ENCODE peak calls at places on chromosome X, in four cellular contexts. B is Peyer's patch, F is psoas muscle, G is astrocyte. J is an unnamed sample. For H3K36me3, the result is how much of the 10 kb centered on the place peaks cover.

GRCh38 chrX:48045410-48046311 is 25.8 kb downstream of the ZNF630 start:
- DNase-seq in F (peak), B (no peak), G (peak), J (no peak)

GRCh38 chrX:13750204-13750603 is 15.7 kb downstream of the OFD1 start:
- DNase-seq in G (peak), F (no peak), B (no peak), J (no peak)

GRCh38 chrX:119236599-119237525 is 777 bp downstream of the PGRMC1 start:
- DNase-seq in B (peak), F (peak), G (peak), J (no peak)

GRCh38 chrX:120306640-120307039 is 4.6 kb downstream of the TMEM255A start:
- DNase-seq in G (no peak), F (no peak), B (no peak), J (no peak)

GRCh38 chrX:43175428-43175827 is 397.5 kb upstream of the PPP1R2C start:
- DNase-seq in B (no peak), F (no peak), G (no peak), J (no peak)

GRCh38 chrX:54413753-54414152 is 26.5 kb upstream of the TSR2 start:
- DNase-seq in F (no peak), G (no peak), B (no peak), J (no peak)

GRCh38 chrX:32483534-32484136 is 727.7 kb downstream of the DMD start:
- DNase-seq in B (no peak), F (no peak), G (no peak), J (no peak)

GRCh38 chrX:132022115-132022862 is 813 bp upstream of the STK26 start:
- DNase-seq in G (no peak), B (no peak), F (no peak), J (no peak)

GRCh38 chrX:38154818-38155217 is 65.9 kb downstream of the SRPX start:
- DNase-seq in F (no peak), G (no peak), B (no peak), J (no peak)

GRCh38 chrX:93977641-93978040 is 303.6 kb downstream of the FAM133A start:
- DNase-seq in B (no peak), F (no peak), G (no peak), J (no peak)

GRCh38 chrX:67545772-67546495 is 2.1 kb downstream of the AR start:
- DNase-seq in G (no peak), B (no peak), F (peak), J (no peak)

GRCh38 chrX:30593435-30594200 is 16.1 kb upstream of the TASL start:
- DNase-seq in B (peak), F (no peak), G (no peak), J (no peak)

GRCh38 chrX:68724531-68725020 is 77.1 kb downstream of the STARD8 start:
- DNase-seq in F (no peak), B (no peak), G (no peak), J (no peak)

GRCh38 chrX:148049441-148049840 is 68.3 kb downstream of the FMR1NB start:
- DNase-seq in G (peak), F (no peak), B (no peak), J (no peak)

GRCh38 chrX:3669841-3670240 is 43.6 kb downstream of the PRKX start:
- DNase-seq in B (no peak), G (no peak), F (no peak), J (no peak)

GRCh38 chrX:45714864-45715263 is 514.2 kb upstream of the DIPK2B start:
- DNase-seq in F (no peak), G (peak), B (no peak), J (peak)

GRCh38 chrX:106692425-106693075 is 34.0 kb upstream of the RNF128 start:
- DNase-seq in B (no peak), G (no peak), F (no peak), J (no peak)

GRCh38 chrX:63525491-63525890 is 174.4 kb upstream of the SPIN4 start:
- DNase-seq in G (no peak), F (no peak), B (no peak), J (no peak)

GRCh38 chrX:95885074-95885473 is 799.6 kb upstream of the DIAPH2 start:
- DNase-seq in F (no peak), G (peak), B (no peak), J (no peak)

GRCh38 chrX:20974326-20974725 is 399.9 kb upstream of the CNKSR2 start:
- DNase-seq in G (no peak), B (no peak), F (no peak), J (no peak)

GRCh38 chrX:22135171-22135711 is 103.1 kb downstream of the PHEX start:
- DNase-seq in F (no peak), B (no peak), G (peak), J (peak)

GRCh38 chrX:75522565-75523411 is at the start of gene ZDHHC15:
- DNase-seq in G (peak), F (peak), B (no peak), J (peak)

GRCh38 chrX:102345916-102346315 is 93.9 kb downstream of the NXF2B start:
- DNase-seq in B (peak), G (peak), F (peak), J (no peak)

GRCh38 chrX:70433848-70434351 is 10.7 kb upstream of the DLG3 start:
- DNase-seq in B (peak), F (peak), G (peak), J (no peak)

GRCh38 chrX:120755066-120755846 is 120.4 kb downstream of the CT47B1 start:
- DNase-seq in F (no peak), G (no peak), B (peak), J (no peak)

GRCh38 chrX:131792789-131793462 is 230.2 kb upstream of the STK26 start:
- DNase-seq in G (peak), B (peak), F (peak), J (peak)

GRCh38 chrX:107935200-107935599 is 47.0 kb downstream of the TEX13B start:
- DNase-seq in G (peak), F (no peak), B (no peak), J (peak)

GRCh38 chrX:54178100-54178940 is 4.7 kb downstream of the FAM120C start:
- DNase-seq in G (peak), F (no peak), B (no peak), J (peak)

GRCh38 chrX:109360301-109360700 is 121.6 kb downstream of the GUCY2F start:
- DNase-seq in G (no peak), F (no peak), B (no peak), J (no peak)

GRCh38 chrX:12138366-12139313 is at the start of gene FRMPD4:
- DNase-seq in F (no peak), B (no peak), G (no peak), J (no peak)

DNA sequence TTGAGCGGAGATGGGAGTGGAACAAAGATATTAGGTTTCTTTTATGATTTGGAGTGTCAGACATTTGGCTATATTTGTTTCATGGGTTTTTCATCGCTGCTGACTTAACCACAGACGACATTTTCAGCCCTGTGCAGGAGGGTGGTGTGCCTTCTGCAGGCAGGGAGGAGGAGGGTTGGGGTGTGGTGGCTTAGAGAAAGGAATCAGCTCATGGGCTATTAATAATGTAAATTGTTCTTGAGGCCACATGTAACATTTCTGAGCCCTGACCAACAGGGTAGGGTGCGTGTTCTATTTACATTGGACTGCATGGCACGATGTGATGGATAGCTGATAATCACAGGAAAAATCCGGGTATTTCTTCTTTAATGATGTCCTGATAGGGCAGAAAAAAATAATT is 67.6 kb downstream of the POLA1 start:
- DNase-seq in B (no peak), G (peak), F (no peak), J (no peak)
- H3K36me3 ChIP-seq in B (under half), G (under half), F (under half), J (under half)

DNA sequence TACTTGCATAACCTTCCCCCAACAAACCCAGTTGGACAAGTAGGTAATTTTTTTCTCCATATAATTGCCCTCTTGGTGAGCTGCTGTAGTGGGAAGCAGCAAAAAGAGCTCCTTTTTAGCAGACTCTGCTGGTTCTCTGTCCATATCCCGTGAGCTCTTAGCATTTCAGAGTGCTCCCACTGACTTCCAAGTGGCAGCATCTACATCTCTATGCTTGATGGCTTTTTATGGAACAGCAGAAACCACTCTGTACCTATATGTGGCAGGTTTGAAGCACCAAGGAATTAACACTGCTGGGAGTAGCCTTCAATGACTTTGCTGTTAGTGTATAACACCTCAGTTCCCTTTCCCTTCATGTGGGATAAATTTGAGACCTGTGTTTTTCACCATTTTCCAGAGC is 168.4 kb upstream of the NHS start:
- DNase-seq in B (no peak), G (no peak), F (no peak), J (no peak)
- H3K4me3 ChIP-seq in B (no peak), G (no peak), F (no peak), J (no peak)

GRCh38 chrX:9316096-9316495 is 148.8 kb upstream of the TBL1X start:
- DNase-seq in B (no peak), G (no peak), F (no peak), J (no peak)
- TF ChIP-seq CTCF in B (no peak), G (no peak), F (no peak), J (no peak)

GRCh38 chrX:153595859-153596857 is 2.8 kb downstream of the CCNQ start:
- DNase-seq in B (no peak), F (no peak), G (no peak), J (no peak)
- H3K36me3 ChIP-seq in B (under half), F (under half), G (under half), J (under half)

GRCh38 chrX:129981752-129982299 is 609 bp upstream of the BCORL1 start:
- DNase-seq in B (peak), G (no peak), F (no peak), J (no peak)
- H3K4me3 ChIP-seq in B (no peak), G (peak), F (no peak), J (peak)

GRCh38 chrX:104918122-104918521 is 302.4 kb downstream of the TEX13A start:
- DNase-seq in G (no peak), F (no peak), B (no peak), J (no peak)

GRCh38 chrX:104913348-104913747 is 307.1 kb downstream of the TEX13A start:
- DNase-seq in B (no peak), G (peak), F (no peak), J (peak)
- TF ChIP-seq CTCF in B (no peak), G (peak), F (peak), J (peak)

GRCh38 chrX:40663880-40664630 is 16.7 kb upstream of the CXorf38 start:
- DNase-seq in G (peak), F (no peak), B (no peak), J (no peak)

GRCh38 chrX:40661489-40661888 is 14.1 kb upstream of the CXorf38 start:
- DNase-seq in F (no peak), G (no peak), B (no peak), J (no peak)

GRCh38 chrX:40663078-40663740 is 15.8 kb upstream of the CXorf38 start:
- DNase-seq in F (no peak), G (no peak), B (no peak), J (no peak)

GRCh38 chrX:40660381-40660780 is 13.0 kb upstream of the CXorf38 start:
- DNase-seq in B (no peak), G (no peak), F (no peak), J (no peak)
- H3K36me3 ChIP-seq in B (under half), G (under half), F (half or more), J (under half)

J was measured in kidney epithelial cell.